ENCODE peak calls at places on chromosomes 2 and 18, in eight cellular contexts. D, H, B, A, R, V, Y and W are unnamed samples.

GRCh38 chr2:161228511-161229240 is 68.4 kb downstream of the TANK start:
- DNase-seq in D (no peak), H (no peak), B (peak; percentile 30), A (no peak), R (no peak), V (no peak), Y (no peak), W (no peak)

GRCh38 chr2:235870515-235870914 is 297.7 kb downstream of the GBX2 start:
- DNase-seq in D (no peak), H (no peak), B (no peak), A (no peak), R (no peak), V (no peak), Y (no peak), W (no peak)

GRCh38 chr2:887639-888038 is 63.0 kb upstream of the SNTG2 start:
- DNase-seq in D (no peak), H (no peak), B (no peak), A (no peak), R (no peak), V (no peak), Y (no peak), W (no peak)

GRCh38 chr2:184611221-184612085 is 13.1 kb downstream of the ZNF804A start:
- DNase-seq in D (no peak), H (no peak), B (peak; percentile 48), A (no peak), R (no peak), V (peak; percentile 29), Y (no peak), W (no peak)

GRCh38 chr2:120227111-120227991 is 4.2 kb upstream of the TMEM185B start:
- DNase-seq in D (no peak), H (no peak), B (no peak), A (no peak), R (no peak), V (no peak), Y (no peak), W (peak; percentile 56)

GRCh38 chr2:110104025-110104771 is 11.4 kb downstream of the MALL start:
- DNase-seq in D (no peak), H (no peak), B (no peak), A (no peak), R (no peak), V (no peak), Y (no peak), W (no peak)

GRCh38 chr2:231015462-231015861 is 19.5 kb downstream of the SPATA3 start:
- DNase-seq in D (no peak), H (no peak), B (no peak), A (no peak), R (no peak), V (no peak), Y (no peak), W (no peak)

GRCh38 chr2:12317853-12318426 is 398.8 kb upstream of the TRIB2 start:
- DNase-seq in D (no peak), H (no peak), B (peak; percentile 96), A (no peak), R (peak; percentile 28), V (peak; percentile 42), Y (no peak), W (no peak)

GRCh38 chr2:28357055-28357454 is 35.6 kb upstream of the FOSL2 start:
- DNase-seq in D (no peak), H (no peak), B (no peak), A (no peak), R (no peak), V (no peak), Y (no peak), W (no peak)

GRCh38 chr18:75211002-75211621 is 515 bp downstream of the TSHZ1 start:
- DNase-seq in D (peak; percentile 23), H (no peak), B (peak; percentile 18), A (no peak), R (no peak), V (no peak), Y (peak; percentile 28), W (no peak)

GRCh38 chr2:232522014-232522854 is 2.0 kb downstream of the PRSS56 start:
- DNase-seq in D (peak; percentile 70), H (peak; percentile 44), B (no peak), A (peak; percentile 62), R (no peak), V (peak; percentile 21), Y (peak; percentile 72), W (no peak)

GRCh38 chr2:203631068-203631757 is 75.2 kb upstream of the CD28 start:
- DNase-seq in D (no peak), H (no peak), B (no peak), A (no peak), R (no peak), V (peak; percentile 44), Y (no peak), W (no peak)

GRCh38 chr18:76490701-76491171 is 4.3 kb downstream of the ZNF516 start:
- DNase-seq in D (peak; percentile 22), H (no peak), B (peak; percentile 32), A (peak; percentile 33), R (no peak), V (peak; percentile 72), Y (no peak), W (peak; percentile 81)

GRCh38 chr2:182636694-182637093 is 79.4 kb upstream of the DNAJC10 start:
- DNase-seq in D (no peak), H (no peak), B (no peak), A (no peak), R (no peak), V (no peak), Y (no peak), W (no peak)

GRCh38 chr2:26725516-26725810 is 32.9 kb downstream of the KCNK3 start:
- DNase-seq in D (peak; percentile 74), H (peak; percentile 30), B (no peak), A (no peak), R (no peak), V (no peak), Y (no peak), W (no peak)

GRCh38 chr2:85772019-85772745 is 18.4 kb downstream of the ATOH8 start:
- DNase-seq in D (peak; percentile 99), H (peak; percentile 99), B (peak; percentile 100), A (no peak), R (peak; percentile 99), V (peak; percentile 63), Y (no peak), W (peak; percentile 97)

GRCh38 chr2:144137705-144138428 is 382.1 kb downstream of the ZEB2 start:
- DNase-seq in D (no peak), H (no peak), B (peak; percentile 84), A (no peak), R (no peak), V (no peak), Y (no peak), W (no peak)

GRCh38 chr2:239569401-239570090 is 168.7 kb upstream of the HDAC4 start:
- DNase-seq in D (no peak), H (no peak), B (no peak), A (no peak), R (no peak), V (no peak), Y (no peak), W (no peak)

GRCh38 chr18:13536578-13536977 is 189.8 kb downstream of the FAM210A start:
- DNase-seq in D (no peak), H (no peak), B (no peak), A (no peak), R (no peak), V (no peak), Y (no peak), W (no peak)

GRCh38 chr18:179499-179898 is 21.1 kb downstream of the USP14 start:
- DNase-seq in D (no peak), H (no peak), B (no peak), A (no peak), R (no peak), V (no peak), Y (no peak), W (no peak)

GRCh38 chr2:43180901-43181300 is 45.5 kb downstream of the ZFP36L2 start:
- DNase-seq in D (no peak), H (no peak), B (no peak), A (no peak), R (no peak), V (no peak), Y (no peak), W (no peak)

DNA sequence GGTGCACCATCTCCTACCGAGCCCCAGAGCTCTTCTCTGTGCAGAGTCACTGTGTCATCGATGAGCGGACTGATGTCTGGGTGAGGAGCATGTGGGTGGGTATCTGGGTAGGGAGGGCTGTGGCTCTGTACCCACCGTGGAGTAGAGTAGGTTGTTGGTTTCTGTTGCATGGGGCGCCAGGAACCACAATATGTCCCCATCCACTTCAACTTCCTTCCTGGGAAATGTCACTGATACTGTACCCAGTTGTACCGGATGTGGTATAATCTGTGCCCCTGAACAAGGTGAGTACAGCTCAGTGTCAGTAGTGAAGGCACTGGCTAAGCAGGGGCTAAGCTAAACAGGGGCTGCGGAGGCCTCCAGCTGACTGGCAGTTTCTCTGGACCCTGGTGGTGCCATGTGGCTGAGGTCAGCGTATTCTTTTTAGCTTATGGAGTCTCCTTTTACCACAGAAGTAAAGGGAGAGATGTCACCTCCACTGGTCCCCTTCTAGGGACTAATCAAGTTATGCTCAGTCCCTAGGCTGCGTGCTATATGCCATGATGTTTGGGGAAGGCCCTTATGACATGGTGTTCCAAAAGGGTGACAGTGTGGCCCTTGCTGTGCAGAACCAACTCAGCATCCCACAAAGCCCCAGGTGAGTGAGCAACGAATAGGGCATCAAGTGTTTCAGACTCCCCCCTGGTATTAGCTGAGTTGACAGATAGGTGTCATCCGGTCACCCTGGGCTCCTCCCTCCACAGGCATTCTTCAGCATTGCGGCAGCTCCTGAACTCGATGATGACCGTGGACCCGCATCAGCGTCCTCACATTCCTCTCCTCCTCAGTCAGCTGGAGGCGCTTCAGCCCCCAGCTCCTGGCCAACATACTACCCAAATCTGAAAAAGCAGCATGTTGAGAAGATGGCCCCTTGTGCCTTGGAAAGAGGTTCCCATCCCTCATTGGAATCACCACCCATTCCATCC is 2.7 kb downstream of the STK16 start:
- DNase-seq in D (no peak), H (no peak), B (no peak), A (peak; percentile 52), R (no peak), V (peak; percentile 71), Y (no peak), W (no peak)
- H3K36me3 ChIP-seq in D (no peaks in the 10 kb centered on the region), H (peaks cover 37% of the 10 kb centered on the region), B (peaks cover 21% of the 10 kb centered on the region), A (peaks cover 35% of the 10 kb centered on the region), R (peaks cover 37% of the 10 kb centered on the region), V (peaks cover 2% of the 10 kb centered on the region), Y (peaks cover 17% of the 10 kb centered on the region), W (peaks cover 20% of the 10 kb centered on the region)

GRCh38 chr2:171723724-171724683 is 36.7 kb downstream of the DYNC1I2 start:
- DNase-seq in D (no peak), H (no peak), B (peak; percentile 79), A (no peak), R (no peak), V (no peak), Y (no peak), W (no peak)

GRCh38 chr2:171718720-171719119 is 31.5 kb downstream of the DYNC1I2 start:
- DNase-seq in D (no peak), H (no peak), B (no peak), A (no peak), R (no peak), V (no peak), Y (no peak), W (no peak)
- H3K36me3 ChIP-seq in D (no peaks in the 10 kb centered on the region), H (peaks cover 54% of the 10 kb centered on the region), B (peaks cover 16% of the 10 kb centered on the region), A (no peaks in the 10 kb centered on the region), R (peaks cover 53% of the 10 kb centered on the region), V (peaks cover 2% of the 10 kb centered on the region), Y (no peaks in the 10 kb centered on the region), W (peaks cover 29% of the 10 kb centered on the region)

GRCh38 chr2:6337123-6337830 is 528.4 kb downstream of the CMPK2 start:
- DNase-seq in D (no peak), H (no peak), B (no peak), A (no peak), R (no peak), V (no peak), Y (no peak), W (no peak)
- H3K36me3 ChIP-seq in D (no peaks in the 10 kb centered on the region), H (no peaks in the 10 kb centered on the region), B (no peaks in the 10 kb centered on the region), A (no peaks in the 10 kb centered on the region), R (no peaks in the 10 kb centered on the region), V (no peaks in the 10 kb centered on the region), Y (no peaks in the 10 kb centered on the region), W (no peaks in the 10 kb centered on the region)

GRCh38 chr18:32122039-32122438 is 30.4 kb downstream of the RNF138 start:
- DNase-seq in D (no peak), H (no peak), B (no peak), A (no peak), R (no peak), V (peak; percentile 13), Y (no peak), W (no peak)
- H3K36me3 ChIP-seq in D (peaks cover 6% of the 10 kb centered on the region), H (peaks cover 50% of the 10 kb centered on the region), B (peaks cover 2% of the 10 kb centered on the region), A (peaks cover 20% of the 10 kb centered on the region), R (peaks cover 53% of the 10 kb centered on the region), V (peaks cover 2% of the 10 kb centered on the region), Y (peaks cover 11% of the 10 kb centered on the region), W (peaks cover 57% of the 10 kb centered on the region)